ENCODE peak calls at places on chromosomes 11 and 22, in six cellular contexts. V, E, D, I, Q and K are unnamed samples.

GRCh38 chr11:20026629-20027545 is 133.4 kb downstream of the DBX1 start:
- DNase-seq in V (no peak), E (no peak), D (no peak), I (no peak), Q (no peak), K (peak)

GRCh38 chr11:126061707-126062678 is 673 bp downstream of the CDON start:
- DNase-seq in V (peak), E (no peak), D (peak), I (no peak), Q (peak), K (peak)

GRCh38 chr22:42343551-42344081 is 73.2 kb upstream of the TCF20 start:
- DNase-seq in V (peak), E (no peak), D (peak), I (peak), Q (peak), K (no peak)

GRCh38 chr22:42328130-42328821 is 57.8 kb upstream of the TCF20 start:
- DNase-seq in V (no peak), E (no peak), D (no peak), I (no peak), Q (no peak), K (no peak)

GRCh38 chr11:114076974-114077373 is 17.5 kb downstream of the ZBTB16 start:
- DNase-seq in V (no peak), E (peak), D (no peak), I (no peak), Q (no peak), K (peak)

GRCh38 chr11:16815047-16815767 is 76.8 kb downstream of the C11orf58 start:
- DNase-seq in V (no peak), E (peak), D (no peak), I (no peak), Q (peak), K (peak)

GRCh38 chr22:17302616-17303015 is 66.6 kb upstream of the CECR2 start:
- DNase-seq in V (no peak), E (no peak), D (no peak), I (no peak), Q (no peak), K (no peak)

GRCh38 chr11:61473370-61474025 is 35.1 kb upstream of the LRRC10B start:
- DNase-seq in V (no peak), E (peak), D (no peak), I (no peak), Q (no peak), K (no peak)

GRCh38 chr11:92224394-92225205 is at the start of gene FAT3:
- DNase-seq in V (peak), E (peak), D (peak), I (no peak), Q (no peak), K (peak)

GRCh38 chr11:797300-798092 is 585 bp downstream of the SLC25A22 start:
- DNase-seq in V (peak), E (peak), D (peak), I (peak), Q (peak), K (peak)

GRCh38 chr22:32622762-32623147 is 148.1 kb downstream of the FBXO7 start:
- DNase-seq in V (no peak), E (no peak), D (no peak), I (no peak), Q (no peak), K (no peak)

GRCh38 chr11:43920598-43921419 is 21.6 kb upstream of the C11orf96 start:
- DNase-seq in V (peak), E (peak), D (no peak), I (no peak), Q (no peak), K (no peak)

GRCh38 chr22:44965171-44965570 is 44.6 kb downstream of the PHF21B start:
- DNase-seq in V (no peak), E (no peak), D (no peak), I (no peak), Q (no peak), K (no peak)

GRCh38 chr11:92762175-92762574 is 207.3 kb upstream of the MTNR1B start:
- DNase-seq in V (no peak), E (no peak), D (no peak), I (no peak), Q (no peak), K (no peak)